ENCODE peak calls at places on chromosomes 11 and 22, in five cellular contexts. One of them, this sample, is unnamed.

GRCh38 chr22:46583571-46583970 is 36.6 kb upstream of the GRAMD4 start:
- DNase-seq in M059J: no peak
- DNase-seq in stomach: no peak
- DNase-seq in EL: no peak
- DNase-seq in A549: no peak
- DNase-seq in this sample: no peak

GRCh38 chr11:78203184-78203583 is 14.5 kb downstream of the USP35 start:
- DNase-seq in M059J: no peak
- DNase-seq in stomach: no peak
- DNase-seq in A549: no peak
- DNase-seq in EL: no peak
- DNase-seq in this sample: no peak

GRCh38 chr11:12137005-12137690 is 26.8 kb downstream of the MICAL2 start:
- DNase-seq in A549: no peak
- DNase-seq in M059J: no peak
- DNase-seq in stomach: peak; percentile 51
- DNase-seq in EL: no peak
- DNase-seq in this sample: no peak

GRCh38 chr11:2745511-2745910 is 45.7 kb upstream of the KCNQ1OT1 start:
- DNase-seq in EL: no peak
- DNase-seq in A549: no peak
- DNase-seq in stomach: no peak
- DNase-seq in M059J: no peak
- DNase-seq in this sample: no peak

GRCh38 chr22:21961886-21962654 is 9.4 kb upstream of the PPM1F start:
- DNase-seq in M059J: peak; percentile 67
- DNase-seq in EL: peak; percentile 46
- DNase-seq in A549: no peak
- DNase-seq in stomach: peak; percentile 69
- DNase-seq in this sample: no peak

GRCh38 chr22:45531944-45532631 is 29.4 kb downstream of the FBLN1 start:
- DNase-seq in M059J: no peak
- DNase-seq in EL: no peak
- DNase-seq in stomach: no peak
- DNase-seq in A549: no peak
- DNase-seq in this sample: no peak

GRCh38 chr11:48099916-48100446 is 116.6 kb upstream of the OR4B1 start:
- DNase-seq in stomach: no peak
- DNase-seq in A549: no peak
- DNase-seq in M059J: no peak
- DNase-seq in EL: no peak
- DNase-seq in this sample: no peak

GRCh38 chr11:9753031-9753430 is 89.2 kb downstream of the SWAP70 start:
- DNase-seq in A549: no peak
- DNase-seq in M059J: peak; percentile 89
- DNase-seq in stomach: no peak
- DNase-seq in EL: peak; percentile 82
- DNase-seq in this sample: no peak

GRCh38 chr22:41576877-41577276 is 12.8 kb downstream of the PMM1 start:
- DNase-seq in stomach: peak; percentile 60
- DNase-seq in M059J: peak; percentile 45
- DNase-seq in EL: peak; percentile 39
- DNase-seq in A549: peak; percentile 60
- DNase-seq in this sample: peak; percentile 64

GRCh38 chr11:2768471-2769408 is 68.9 kb upstream of the KCNQ1OT1 start:
- DNase-seq in M059J: peak; percentile 89
- DNase-seq in stomach: peak; percentile 17
- DNase-seq in A549: peak; percentile 65
- DNase-seq in EL: peak; percentile 87
- DNase-seq in this sample: peak; percentile 35

GRCh38 chr11:111935331-111936044 is 1.7 kb upstream of the DIXDC1 start:
- DNase-seq in A549: no peak
- DNase-seq in M059J: no peak
- DNase-seq in stomach: no peak
- DNase-seq in EL: no peak
- DNase-seq in this sample: peak; percentile 65

This sample was measured in left lobe of liver.